ENCODE peak calls at places on chromosomes 11 and 22, in eight cellular contexts. One of them, this sample, is unnamed.

GRCh38 chr11:122851366-122852011 is 13.2 kb downstream of the CRTAM start:
- DNase-seq in astrocyte of the cerebellum: no peak
- DNase-seq in foreskin fibroblast: no peak
- DNase-seq in PC-9: no peak
- DNase-seq in heart left ventricle: no peak
- DNase-seq in kidney epithelial cell: no peak
- DNase-seq in astrocyte of the spinal cord: no peak
- DNase-seq in tibial nerve: no peak
- DNase-seq in this sample: no peak

GRCh38 chr11:65417702-65418430 is 4.7 kb upstream of the NEAT1 start:
- DNase-seq in astrocyte of the cerebellum: no peak
- DNase-seq in foreskin fibroblast: peak
- DNase-seq in PC-9: no peak
- DNase-seq in heart left ventricle: peak
- DNase-seq in kidney epithelial cell: no peak
- DNase-seq in astrocyte of the spinal cord: peak
- DNase-seq in tibial nerve: peak
- DNase-seq in this sample: no peak

GRCh38 chr11:5307256-5308019 is 5.7 kb upstream of the OR51B4 start:
- DNase-seq in astrocyte of the cerebellum: no peak
- DNase-seq in foreskin fibroblast: peak
- DNase-seq in PC-9: no peak
- DNase-seq in heart left ventricle: no peak
- DNase-seq in kidney epithelial cell: no peak
- DNase-seq in astrocyte of the spinal cord: no peak
- DNase-seq in tibial nerve: no peak
- DNase-seq in this sample: no peak

GRCh38 chr11:95723353-95723942 is 66.1 kb downstream of the FAM76B start:
- DNase-seq in astrocyte of the cerebellum: peak
- DNase-seq in foreskin fibroblast: no peak
- DNase-seq in PC-9: no peak
- DNase-seq in heart left ventricle: no peak
- DNase-seq in kidney epithelial cell: no peak
- DNase-seq in astrocyte of the spinal cord: peak
- DNase-seq in tibial nerve: no peak
- DNase-seq in this sample: no peak

GRCh38 chr11:104380358-104380757 is 216.4 kb upstream of the PDGFD start:
- DNase-seq in astrocyte of the cerebellum: peak
- DNase-seq in foreskin fibroblast: no peak
- DNase-seq in PC-9: no peak
- DNase-seq in heart left ventricle: no peak
- DNase-seq in kidney epithelial cell: no peak
- DNase-seq in astrocyte of the spinal cord: peak
- DNase-seq in tibial nerve: no peak
- DNase-seq in this sample: no peak

GRCh38 chr11:116217441-116217840 is 555.3 kb downstream of the BUD13 start:
- DNase-seq in astrocyte of the cerebellum: no peak
- DNase-seq in foreskin fibroblast: no peak
- DNase-seq in PC-9: no peak
- DNase-seq in heart left ventricle: no peak
- DNase-seq in kidney epithelial cell: no peak
- DNase-seq in astrocyte of the spinal cord: no peak
- DNase-seq in tibial nerve: no peak
- DNase-seq in this sample: no peak

GRCh38 chr11:46710821-46711269 is 8.2 kb upstream of the F2 start:
- DNase-seq in astrocyte of the cerebellum: peak
- DNase-seq in foreskin fibroblast: peak
- DNase-seq in PC-9: no peak
- DNase-seq in heart left ventricle: peak
- DNase-seq in kidney epithelial cell: peak
- DNase-seq in astrocyte of the spinal cord: peak
- DNase-seq in tibial nerve: peak
- DNase-seq in this sample: peak

GRCh38 chr11:134393638-134394037 is 18.4 kb downstream of the B3GAT1 start:
- DNase-seq in astrocyte of the cerebellum: no peak
- DNase-seq in foreskin fibroblast: no peak
- DNase-seq in PC-9: no peak
- DNase-seq in heart left ventricle: no peak
- DNase-seq in kidney epithelial cell: no peak
- DNase-seq in astrocyte of the spinal cord: no peak
- DNase-seq in tibial nerve: no peak
- DNase-seq in this sample: no peak

GRCh38 chr11:58561394-58562102 is 14.1 kb downstream of the LPXN start:
- DNase-seq in astrocyte of the cerebellum: no peak
- DNase-seq in foreskin fibroblast: no peak
- DNase-seq in PC-9: no peak
- DNase-seq in heart left ventricle: no peak
- DNase-seq in kidney epithelial cell: no peak
- DNase-seq in astrocyte of the spinal cord: no peak
- DNase-seq in tibial nerve: no peak
- DNase-seq in this sample: no peak

GRCh38 chr22:31394326-31394725 is 5.1 kb upstream of the DRG1 start:
- DNase-seq in astrocyte of the cerebellum: no peak
- DNase-seq in foreskin fibroblast: peak
- DNase-seq in PC-9: no peak
- DNase-seq in heart left ventricle: no peak
- DNase-seq in kidney epithelial cell: no peak
- DNase-seq in astrocyte of the spinal cord: no peak
- DNase-seq in tibial nerve: no peak
- DNase-seq in this sample: peak

GRCh38 chr11:88474655-88475054 is 137.1 kb upstream of the CTSC start:
- DNase-seq in astrocyte of the cerebellum: no peak
- DNase-seq in foreskin fibroblast: no peak
- DNase-seq in PC-9: no peak
- DNase-seq in heart left ventricle: no peak
- DNase-seq in kidney epithelial cell: no peak
- DNase-seq in astrocyte of the spinal cord: no peak
- DNase-seq in tibial nerve: no peak
- DNase-seq in this sample: no peak

GRCh38 chr11:12845739-12846358 is 163.3 kb upstream of the RASSF10 start:
- DNase-seq in astrocyte of the cerebellum: no peak
- DNase-seq in foreskin fibroblast: peak
- DNase-seq in PC-9: no peak
- DNase-seq in heart left ventricle: peak
- DNase-seq in kidney epithelial cell: no peak
- DNase-seq in astrocyte of the spinal cord: peak
- DNase-seq in tibial nerve: no peak
- DNase-seq in this sample: no peak

GRCh38 chr11:45052361-45052760 is 94.1 kb upstream of the PRDM11 start:
- DNase-seq in astrocyte of the cerebellum: no peak
- DNase-seq in foreskin fibroblast: no peak
- DNase-seq in PC-9: no peak
- DNase-seq in heart left ventricle: no peak
- DNase-seq in kidney epithelial cell: no peak
- DNase-seq in astrocyte of the spinal cord: no peak
- DNase-seq in tibial nerve: no peak
- DNase-seq in this sample: no peak

GRCh38 chr11:113567097-113567496 is 91.9 kb upstream of the DRD2 start:
- DNase-seq in astrocyte of the cerebellum: no peak
- DNase-seq in foreskin fibroblast: no peak
- DNase-seq in PC-9: no peak
- DNase-seq in heart left ventricle: no peak
- DNase-seq in kidney epithelial cell: no peak
- DNase-seq in astrocyte of the spinal cord: no peak
- DNase-seq in tibial nerve: no peak
- DNase-seq in this sample: no peak

GRCh38 chr11:128532571-128533091 is 54.7 kb downstream of the ETS1 start:
- DNase-seq in astrocyte of the cerebellum: no peak
- DNase-seq in foreskin fibroblast: no peak
- DNase-seq in PC-9: no peak
- DNase-seq in heart left ventricle: no peak
- DNase-seq in kidney epithelial cell: no peak
- DNase-seq in astrocyte of the spinal cord: no peak
- DNase-seq in tibial nerve: no peak
- DNase-seq in this sample: no peak

GRCh38 chr11:418343-419247 is 3.8 kb upstream of the SIGIRR start:
- DNase-seq in astrocyte of the cerebellum: no peak
- DNase-seq in foreskin fibroblast: no peak
- DNase-seq in PC-9: no peak
- DNase-seq in heart left ventricle: peak
- DNase-seq in kidney epithelial cell: no peak
- DNase-seq in astrocyte of the spinal cord: no peak
- DNase-seq in tibial nerve: no peak
- DNase-seq in this sample: no peak

GRCh38 chr11:113505541-113506375 is 30.6 kb upstream of the DRD2 start:
- DNase-seq in astrocyte of the cerebellum: peak
- DNase-seq in foreskin fibroblast: peak
- DNase-seq in PC-9: no peak
- DNase-seq in heart left ventricle: no peak
- DNase-seq in kidney epithelial cell: peak
- DNase-seq in astrocyte of the spinal cord: peak
- DNase-seq in tibial nerve: peak
- DNase-seq in this sample: peak

GRCh38 chr22:37911273-37911672 is 5.2 kb downstream of the MICALL1 start:
- DNase-seq in astrocyte of the cerebellum: no peak
- DNase-seq in foreskin fibroblast: no peak
- DNase-seq in PC-9: no peak
- DNase-seq in heart left ventricle: no peak
- DNase-seq in kidney epithelial cell: no peak
- DNase-seq in astrocyte of the spinal cord: no peak
- DNase-seq in tibial nerve: no peak
- DNase-seq in this sample: no peak

GRCh38 chr22:20551805-20552449 is 44.5 kb downstream of the MED15 start:
- DNase-seq in astrocyte of the cerebellum: no peak
- DNase-seq in foreskin fibroblast: no peak
- DNase-seq in PC-9: no peak
- DNase-seq in heart left ventricle: peak
- DNase-seq in kidney epithelial cell: no peak
- DNase-seq in astrocyte of the spinal cord: no peak
- DNase-seq in tibial nerve: no peak
- DNase-seq in this sample: no peak
- H3K4me3 ChIP-seq in astrocyte of the cerebellum: no peak
- H3K4me3 ChIP-seq in foreskin fibroblast: no peak
- H3K4me3 ChIP-seq in PC-9: no peak
- H3K4me3 ChIP-seq in heart left ventricle: no peak
- H3K4me3 ChIP-seq in kidney epithelial cell: no peak
- H3K4me3 ChIP-seq in astrocyte of the spinal cord: no peak
- H3K4me3 ChIP-seq in tibial nerve: no peak
- H3K4me3 ChIP-seq in this sample: no peak

GRCh38 chr22:19691721-19692341 is 22.5 kb upstream of the SEPTIN5 start:
- DNase-seq in astrocyte of the cerebellum: peak
- DNase-seq in foreskin fibroblast: peak
- DNase-seq in PC-9: peak
- DNase-seq in heart left ventricle: no peak
- DNase-seq in kidney epithelial cell: peak
- DNase-seq in astrocyte of the spinal cord: peak
- DNase-seq in tibial nerve: no peak
- DNase-seq in this sample: peak
- H3K4me3 ChIP-seq in astrocyte of the cerebellum: no peak
- H3K4me3 ChIP-seq in foreskin fibroblast: no peak
- H3K4me3 ChIP-seq in PC-9: peak
- H3K4me3 ChIP-seq in heart left ventricle: no peak
- H3K4me3 ChIP-seq in kidney epithelial cell: no peak
- H3K4me3 ChIP-seq in astrocyte of the spinal cord: no peak
- H3K4me3 ChIP-seq in tibial nerve: no peak
- H3K4me3 ChIP-seq in this sample: no peak

GRCh38 chr11:3225826-3226750 is 6.1 kb downstream of the MRGPRE start:
- DNase-seq in astrocyte of the cerebellum: no peak
- DNase-seq in foreskin fibroblast: no peak
- DNase-seq in PC-9: no peak
- DNase-seq in heart left ventricle: no peak
- DNase-seq in kidney epithelial cell: no peak
- DNase-seq in astrocyte of the spinal cord: no peak
- DNase-seq in tibial nerve: peak
- DNase-seq in this sample: no peak

GRCh38 chr11:3226846-3227567 is 5.2 kb downstream of the MRGPRE start:
- DNase-seq in astrocyte of the cerebellum: no peak
- DNase-seq in foreskin fibroblast: no peak
- DNase-seq in PC-9: no peak
- DNase-seq in heart left ventricle: no peak
- DNase-seq in kidney epithelial cell: no peak
- DNase-seq in astrocyte of the spinal cord: no peak
- DNase-seq in tibial nerve: no peak
- DNase-seq in this sample: no peak

GRCh38 chr11:3229673-3230630 is 2.3 kb downstream of the MRGPRE start:
- DNase-seq in astrocyte of the cerebellum: no peak
- DNase-seq in foreskin fibroblast: no peak
- DNase-seq in PC-9: no peak
- DNase-seq in heart left ventricle: no peak
- DNase-seq in kidney epithelial cell: no peak
- DNase-seq in astrocyte of the spinal cord: no peak
- DNase-seq in tibial nerve: no peak
- DNase-seq in this sample: no peak

GRCh38 chr11:3228445-3228829 is 3.8 kb downstream of the MRGPRE start:
- DNase-seq in astrocyte of the cerebellum: no peak
- DNase-seq in foreskin fibroblast: no peak
- DNase-seq in PC-9: no peak
- DNase-seq in heart left ventricle: no peak
- DNase-seq in kidney epithelial cell: no peak
- DNase-seq in astrocyte of the spinal cord: no peak
- DNase-seq in tibial nerve: no peak
- DNase-seq in this sample: no peak

DNA sequence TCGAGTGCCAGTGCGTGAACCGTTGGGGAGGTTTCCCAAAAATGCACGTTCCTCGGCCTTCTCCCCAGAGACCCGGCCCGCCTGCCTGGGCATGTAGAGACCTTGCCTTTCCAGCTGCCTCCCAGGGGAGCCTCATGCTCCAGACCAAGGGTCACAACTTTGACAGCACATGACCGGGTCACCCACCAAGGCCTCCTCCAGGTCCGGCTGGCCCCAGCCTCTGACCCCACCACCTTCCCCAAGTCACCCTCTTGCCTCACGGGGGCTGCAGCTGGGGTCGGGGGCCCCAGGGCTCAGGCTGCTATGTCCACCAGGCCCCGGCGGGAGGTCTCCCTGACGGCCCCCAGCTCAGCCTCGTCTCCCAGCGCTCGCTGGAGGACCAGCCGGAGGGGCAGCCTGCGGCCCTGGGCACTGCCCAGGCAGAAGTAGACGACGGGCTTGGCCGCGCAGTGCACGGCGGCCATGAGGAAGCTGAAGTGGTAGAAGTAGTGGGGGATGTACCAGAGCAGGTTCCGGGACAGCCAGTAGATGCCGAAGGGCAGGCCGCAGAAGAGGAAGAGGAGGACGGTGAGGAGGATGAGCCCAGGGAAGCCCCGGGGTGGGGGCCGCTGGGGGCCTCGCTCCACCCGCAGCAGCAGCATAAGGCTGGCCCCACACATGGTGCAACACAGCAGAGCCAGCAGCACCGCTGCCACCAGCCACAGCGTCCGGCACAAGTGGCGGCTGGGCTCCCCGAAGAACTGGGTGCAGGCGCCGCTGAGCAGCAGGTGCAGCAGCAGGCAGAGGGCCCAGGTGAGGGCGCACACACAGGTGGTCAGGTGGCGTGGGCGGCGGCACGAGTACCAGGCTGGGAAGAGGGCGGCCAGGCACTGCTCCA is 4.4 kb downstream of the MRGPRE start:
- DNase-seq in astrocyte of the cerebellum: no peak
- DNase-seq in foreskin fibroblast: no peak
- DNase-seq in PC-9: no peak
- DNase-seq in heart left ventricle: no peak
- DNase-seq in kidney epithelial cell: no peak
- DNase-seq in astrocyte of the spinal cord: no peak
- DNase-seq in tibial nerve: no peak
- DNase-seq in this sample: no peak
- H3K4me3 ChIP-seq in astrocyte of the cerebellum: no peak
- H3K4me3 ChIP-seq in foreskin fibroblast: no peak
- H3K4me3 ChIP-seq in PC-9: no peak
- H3K4me3 ChIP-seq in heart left ventricle: no peak
- H3K4me3 ChIP-seq in kidney epithelial cell: no peak
- H3K4me3 ChIP-seq in astrocyte of the spinal cord: no peak
- H3K4me3 ChIP-seq in tibial nerve: no peak
- H3K4me3 ChIP-seq in this sample: no peak

GRCh38 chr11:10457901-10458300 is 2.8 kb downstream of the AMPD3 start:
- DNase-seq in astrocyte of the cerebellum: no peak
- DNase-seq in foreskin fibroblast: no peak
- DNase-seq in PC-9: no peak
- DNase-seq in heart left ventricle: no peak
- DNase-seq in kidney epithelial cell: no peak
- DNase-seq in astrocyte of the spinal cord: no peak
- DNase-seq in tibial nerve: no peak
- DNase-seq in this sample: no peak
- H3K4me3 ChIP-seq in astrocyte of the cerebellum: no peak
- H3K4me3 ChIP-seq in foreskin fibroblast: no peak
- H3K4me3 ChIP-seq in PC-9: no peak
- H3K4me3 ChIP-seq in heart left ventricle: no peak
- H3K4me3 ChIP-seq in kidney epithelial cell: no peak
- H3K4me3 ChIP-seq in astrocyte of the spinal cord: no peak
- H3K4me3 ChIP-seq in tibial nerve: no peak
- H3K4me3 ChIP-seq in this sample: no peak

This sample was measured in brain microvascular endothelial cell.